ENCODE peak calls at places on chromosomes 13 and 19, in nine cellular contexts. G is fibroblast of pulmonary artery; W is NCI-H82; M is hepatocyte; A is cerebellar nuclear complex; L is fibroblast of the aortic adventitia; F is transverse colon; J is HEK293T; O is effector CD4-positive, alpha-beta T cell. Q is an unnamed sample.
A peak's percentile ranks its signal among the peaks of the same experiment; 100 is the strongest.

GRCh38 chr13:105144936-105145335 is 1390.5 kb downstream of the EFNB2 start:
- DNase-seq in G (no peak), W (no peak), M (no peak), A (no peak), L (no peak), F (no peak), J (no peak), O (no peak), Q (no peak)

GRCh38 chr19:18961767-18962423 is 20.9 kb upstream of the HOMER3 start:
- DNase-seq in G (no peak), W (peak; percentile 61), M (peak; percentile 46), A (no peak), L (no peak), F (no peak), J (no peak), O (no peak), Q (no peak)

GRCh38 chr13:79593611-79594275 is 112.8 kb downstream of the NDFIP2 start:
- DNase-seq in G (peak; percentile 57), W (peak; percentile 23), M (no peak), A (no peak), L (peak; percentile 92), F (no peak), J (no peak), O (no peak), Q (no peak)

GRCh38 chr13:74191036-74191809 is 57.0 kb upstream of the KLF12 start:
- DNase-seq in G (no peak), W (no peak), M (no peak), A (no peak), L (no peak), F (no peak), J (no peak), O (no peak), Q (no peak)

GRCh38 chr19:29507081-29507860 is 18.5 kb upstream of the VSTM2B start:
- DNase-seq in G (no peak), W (no peak), M (no peak), A (no peak), L (no peak), F (no peak), J (no peak), O (no peak), Q (no peak)

GRCh38 chr13:34419025-34419424 is 523.0 kb upstream of the NBEA start:
- DNase-seq in G (no peak), W (no peak), M (no peak), A (no peak), L (no peak), F (no peak), J (no peak), O (no peak), Q (no peak)

GRCh38 chr13:50712882-50713281 is 130.6 kb downstream of the DLEU7 start:
- DNase-seq in G (no peak), W (peak; percentile 96), M (no peak), A (no peak), L (no peak), F (no peak), J (no peak), O (no peak), Q (no peak)

GRCh38 chr13:45167611-45168554 is 33.0 kb downstream of the KCTD4 start:
- DNase-seq in G (peak; percentile 13), W (peak; percentile 23), M (peak; percentile 38), A (no peak), L (no peak), F (peak; percentile 77), J (no peak), O (no peak), Q (no peak)

GRCh38 chr19:29922972-29923371 is 19.1 kb upstream of the URI1 start:
- DNase-seq in G (no peak), W (no peak), M (no peak), A (no peak), L (no peak), F (no peak), J (no peak), O (no peak), Q (no peak)

GRCh38 chr19:5891938-5892771 is 11.4 kb downstream of the NDUFA11 start:
- DNase-seq in G (peak; percentile 46), W (peak; percentile 48), M (peak; percentile 76), A (no peak), L (peak; percentile 33), F (peak; percentile 58), J (peak; percentile 56), O (no peak), Q (no peak)

GRCh38 chr19:10617409-10618121 is 7.8 kb upstream of the SLC44A2 start:
- DNase-seq in G (peak; percentile 58), W (no peak), M (peak; percentile 58), A (no peak), L (peak; percentile 86), F (no peak), J (no peak), O (no peak), Q (no peak)

GRCh38 chr19:34118879-34119748 is 53.2 kb upstream of the LSM14A start:
- DNase-seq in G (no peak), W (no peak), M (no peak), A (no peak), L (no peak), F (no peak), J (no peak), O (no peak), Q (no peak)

GRCh38 chr19:5294403-5295160 is 46.0 kb downstream of the PTPRS start:
- DNase-seq in G (no peak), W (no peak), M (no peak), A (no peak), L (no peak), F (no peak), J (no peak), O (no peak), Q (no peak)

GRCh38 chr19:1953441-1954094 is 12.6 kb downstream of the CSNK1G2 start:
- DNase-seq in G (no peak), W (no peak), M (no peak), A (no peak), L (no peak), F (no peak), J (no peak), O (no peak), Q (no peak)

Q was measured in T-helper 9 cell.